ENCODE peak calls at places on chromosomes 2 and 18, in seven cellular contexts. One of them, this sample, is unnamed.

GRCh38 chr2:167425113-167425512 is 536.8 kb downstream of the XIRP2 start:
- DNase-seq in HCT116: no peak
- DNase-seq in SK-N-SH: no peak
- DNase-seq in HepG2: no peak
- DNase-seq in K562: no peak
- DNase-seq in GM12878: no peak
- DNase-seq in H1: no peak
- DNase-seq in this sample: no peak

GRCh38 chr2:96702098-96702785 is 37.6 kb downstream of the LMAN2L start:
- DNase-seq in HCT116: no peak
- DNase-seq in SK-N-SH: no peak
- DNase-seq in HepG2: no peak
- DNase-seq in K562: no peak
- DNase-seq in GM12878: no peak
- DNase-seq in H1: no peak
- DNase-seq in this sample: no peak

GRCh38 chr2:181231886-181232644 is 225.1 kb upstream of the ITGA4 start:
- DNase-seq in HCT116: no peak
- DNase-seq in SK-N-SH: no peak
- DNase-seq in HepG2: no peak
- DNase-seq in K562: no peak
- DNase-seq in GM12878: no peak
- DNase-seq in H1: no peak
- DNase-seq in this sample: no peak

GRCh38 chr18:59874166-59874565 is 25.6 kb upstream of the PMAIP1 start:
- DNase-seq in HCT116: peak
- DNase-seq in SK-N-SH: no peak
- DNase-seq in HepG2: peak
- DNase-seq in K562: no peak
- DNase-seq in GM12878: no peak
- DNase-seq in H1: no peak
- DNase-seq in this sample: no peak

GRCh38 chr2:228917195-228917594 is 353.9 kb downstream of the PID1 start:
- DNase-seq in HCT116: no peak
- DNase-seq in SK-N-SH: no peak
- DNase-seq in HepG2: no peak
- DNase-seq in K562: no peak
- DNase-seq in GM12878: no peak
- DNase-seq in H1: no peak
- DNase-seq in this sample: no peak

GRCh38 chr2:185502351-185502750 is 236.3 kb upstream of the FSIP2 start:
- DNase-seq in HCT116: no peak
- DNase-seq in SK-N-SH: no peak
- DNase-seq in HepG2: no peak
- DNase-seq in K562: no peak
- DNase-seq in GM12878: no peak
- DNase-seq in H1: no peak
- DNase-seq in this sample: no peak

GRCh38 chr2:94986392-94986963 is 39.0 kb upstream of the MAL start:
- DNase-seq in HCT116: peak
- DNase-seq in SK-N-SH: peak
- DNase-seq in HepG2: peak
- DNase-seq in K562: peak
- DNase-seq in GM12878: peak
- DNase-seq in H1: peak
- DNase-seq in this sample: peak

GRCh38 chr2:108315408-108316193 is 26.9 kb downstream of the SULT1C2 start:
- DNase-seq in HCT116: no peak
- DNase-seq in SK-N-SH: no peak
- DNase-seq in HepG2: peak
- DNase-seq in K562: no peak
- DNase-seq in GM12878: no peak
- DNase-seq in H1: no peak
- DNase-seq in this sample: no peak

GRCh38 chr2:181105562-181105961 is 125.2 kb downstream of the UBE2E3 start:
- DNase-seq in HCT116: no peak
- DNase-seq in SK-N-SH: no peak
- DNase-seq in HepG2: no peak
- DNase-seq in K562: no peak
- DNase-seq in GM12878: no peak
- DNase-seq in H1: no peak
- DNase-seq in this sample: no peak

GRCh38 chr2:219569041-219569440 is 2.3 kb downstream of the OBSL1 start:
- DNase-seq in HCT116: no peak
- DNase-seq in SK-N-SH: no peak
- DNase-seq in HepG2: no peak
- DNase-seq in K562: no peak
- DNase-seq in GM12878: no peak
- DNase-seq in H1: no peak
- DNase-seq in this sample: no peak

GRCh38 chr2:196059491-196059960 is 9.1 kb downstream of the DNAH7 start:
- DNase-seq in HCT116: no peak
- DNase-seq in SK-N-SH: no peak
- DNase-seq in HepG2: no peak
- DNase-seq in K562: no peak
- DNase-seq in GM12878: no peak
- DNase-seq in H1: no peak
- DNase-seq in this sample: no peak

GRCh38 chr2:221972813-221973478 is 325.9 kb downstream of the PAX3 start:
- DNase-seq in HCT116: no peak
- DNase-seq in SK-N-SH: no peak
- DNase-seq in HepG2: no peak
- DNase-seq in K562: no peak
- DNase-seq in GM12878: no peak
- DNase-seq in H1: no peak
- DNase-seq in this sample: no peak

GRCh38 chr2:43495727-43496126 is 100.1 kb downstream of the THADA start:
- DNase-seq in HCT116: no peak
- DNase-seq in SK-N-SH: no peak
- DNase-seq in HepG2: no peak
- DNase-seq in K562: no peak
- DNase-seq in GM12878: no peak
- DNase-seq in H1: no peak
- DNase-seq in this sample: peak

GRCh38 chr2:231118122-231118942 is 6.5 kb downstream of the HTR2B start:
- DNase-seq in HCT116: no peak
- DNase-seq in SK-N-SH: no peak
- DNase-seq in HepG2: no peak
- DNase-seq in K562: no peak
- DNase-seq in GM12878: no peak
- DNase-seq in H1: no peak
- DNase-seq in this sample: no peak

GRCh38 chr2:113796592-113797180 is 40.2 kb upstream of the SLC35F5 start:
- DNase-seq in HCT116: no peak
- DNase-seq in SK-N-SH: no peak
- DNase-seq in HepG2: no peak
- DNase-seq in K562: no peak
- DNase-seq in GM12878: no peak
- DNase-seq in H1: no peak
- DNase-seq in this sample: no peak

GRCh38 chr2:240992572-240993291 is 5.7 kb upstream of the SNED1 start:
- DNase-seq in HCT116: no peak
- DNase-seq in SK-N-SH: no peak
- DNase-seq in HepG2: no peak
- DNase-seq in K562: no peak
- DNase-seq in GM12878: no peak
- DNase-seq in H1: peak
- DNase-seq in this sample: no peak

GRCh38 chr2:240995041-240995960 is 3.1 kb upstream of the SNED1 start:
- DNase-seq in HCT116: no peak
- DNase-seq in SK-N-SH: no peak
- DNase-seq in HepG2: no peak
- DNase-seq in K562: no peak
- DNase-seq in GM12878: no peak
- DNase-seq in H1: peak
- DNase-seq in this sample: no peak

GRCh38 chr2:240994161-240994896 is 4.1 kb upstream of the SNED1 start:
- DNase-seq in HCT116: no peak
- DNase-seq in SK-N-SH: no peak
- DNase-seq in HepG2: no peak
- DNase-seq in K562: no peak
- DNase-seq in GM12878: no peak
- DNase-seq in H1: peak
- DNase-seq in this sample: no peak

GRCh38 chr2:240991378-240992263 is 6.8 kb upstream of the SNED1 start:
- DNase-seq in HCT116: peak
- DNase-seq in SK-N-SH: no peak
- DNase-seq in HepG2: peak
- DNase-seq in K562: no peak
- DNase-seq in GM12878: no peak
- DNase-seq in H1: peak
- DNase-seq in this sample: no peak

DNA sequence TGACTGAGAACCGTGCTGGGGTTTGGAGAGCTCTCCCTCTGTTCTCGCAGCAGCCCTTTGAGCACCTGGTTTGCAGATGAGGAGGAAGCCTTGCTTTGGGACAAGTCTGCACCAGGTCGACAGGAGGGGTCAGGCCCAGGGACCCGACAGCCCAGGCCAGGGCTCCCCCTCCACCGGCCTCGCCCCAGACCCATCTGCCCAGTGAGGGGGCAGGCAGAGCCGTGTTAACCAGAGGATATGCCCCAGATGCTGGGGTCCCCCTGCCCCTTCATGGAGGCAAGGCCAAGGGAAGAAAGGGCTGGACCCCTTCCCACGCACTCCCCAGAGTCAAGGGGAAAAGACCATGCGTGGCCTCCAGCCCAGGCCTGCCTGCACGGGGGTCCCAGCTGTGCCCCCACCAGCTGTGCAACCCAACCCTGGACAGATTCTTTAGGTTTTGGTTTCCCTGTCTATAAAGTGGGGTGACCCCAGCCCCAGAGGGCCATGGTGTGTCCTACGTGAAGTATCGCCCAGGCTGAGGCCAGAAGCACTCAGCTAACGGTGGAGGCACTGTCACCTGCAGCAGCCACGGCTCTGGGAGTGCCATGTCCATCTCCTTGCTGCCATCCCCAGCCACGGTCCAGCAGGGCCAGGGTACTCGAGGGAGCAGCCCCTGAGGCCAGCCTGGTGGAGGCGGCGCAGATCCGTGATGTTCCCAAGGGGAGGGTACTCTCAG is 4.8 kb upstream of the SNED1 start:
- DNase-seq in HCT116: no peak
- DNase-seq in SK-N-SH: no peak
- DNase-seq in HepG2: no peak
- DNase-seq in K562: no peak
- DNase-seq in GM12878: no peak
- DNase-seq in H1: peak
- DNase-seq in this sample: no peak
- TF ChIP-seq JUND in HCT116: no peak
- TF ChIP-seq JUND in SK-N-SH: no peak
- TF ChIP-seq JUND in HepG2: no peak
- TF ChIP-seq JUND in K562: no peak
- TF ChIP-seq JUND in GM12878: no peak
- TF ChIP-seq JUND in H1: no peak
- TF ChIP-seq JUND in this sample: no peak

GRCh38 chr2:58283931-58284330 is 42.8 kb upstream of the FANCL start:
- DNase-seq in HCT116: no peak
- DNase-seq in SK-N-SH: no peak
- DNase-seq in HepG2: no peak
- DNase-seq in K562: no peak
- DNase-seq in GM12878: no peak
- DNase-seq in H1: no peak
- DNase-seq in this sample: no peak
- TF ChIP-seq JUND in HCT116: no peak
- TF ChIP-seq JUND in SK-N-SH: no peak
- TF ChIP-seq JUND in HepG2: no peak
- TF ChIP-seq JUND in K562: no peak
- TF ChIP-seq JUND in GM12878: no peak
- TF ChIP-seq JUND in H1: no peak
- TF ChIP-seq JUND in this sample: no peak

GRCh38 chr2:118146315-118147283 is 58.3 kb downstream of the INSIG2 start:
- DNase-seq in HCT116: no peak
- DNase-seq in SK-N-SH: no peak
- DNase-seq in HepG2: peak
- DNase-seq in K562: no peak
- DNase-seq in GM12878: no peak
- DNase-seq in H1: no peak
- DNase-seq in this sample: no peak

GRCh38 chr2:118145806-118146205 is 57.5 kb downstream of the INSIG2 start:
- DNase-seq in HCT116: no peak
- DNase-seq in SK-N-SH: no peak
- DNase-seq in HepG2: no peak
- DNase-seq in K562: no peak
- DNase-seq in GM12878: no peak
- DNase-seq in H1: no peak
- DNase-seq in this sample: no peak

GRCh38 chr2:118148133-118148532 is 59.9 kb downstream of the INSIG2 start:
- DNase-seq in HCT116: no peak
- DNase-seq in SK-N-SH: no peak
- DNase-seq in HepG2: no peak
- DNase-seq in K562: no peak
- DNase-seq in GM12878: no peak
- DNase-seq in H1: no peak
- DNase-seq in this sample: no peak

GRCh38 chr2:118148809-118149208 is 60.5 kb downstream of the INSIG2 start:
- DNase-seq in HCT116: no peak
- DNase-seq in SK-N-SH: no peak
- DNase-seq in HepG2: no peak
- DNase-seq in K562: no peak
- DNase-seq in GM12878: no peak
- DNase-seq in H1: no peak
- DNase-seq in this sample: no peak

DNA sequence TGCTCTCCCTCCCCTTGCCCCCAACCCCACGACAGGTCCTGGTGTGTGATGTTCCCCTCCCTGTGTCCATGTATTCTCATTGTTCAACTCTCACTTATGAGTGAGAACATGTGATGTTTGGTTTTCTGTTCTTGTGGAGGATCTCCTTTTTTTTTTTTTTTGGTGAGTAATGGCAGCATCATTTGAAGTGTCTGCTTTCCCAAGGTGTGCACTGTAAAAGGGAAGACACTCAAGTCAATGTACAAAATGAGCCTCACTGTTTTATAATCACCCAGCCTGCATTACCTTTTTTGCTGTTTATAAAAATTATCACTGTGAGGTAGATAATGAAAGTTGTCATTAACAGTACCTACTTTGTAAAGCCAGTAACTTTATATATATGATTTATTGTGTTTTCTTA is 56.9 kb downstream of the INSIG2 start:
- DNase-seq in HCT116: no peak
- DNase-seq in SK-N-SH: no peak
- DNase-seq in HepG2: no peak
- DNase-seq in K562: no peak
- DNase-seq in GM12878: no peak
- DNase-seq in H1: no peak
- DNase-seq in this sample: no peak
- TF ChIP-seq JUND in HCT116: no peak
- TF ChIP-seq JUND in SK-N-SH: no peak
- TF ChIP-seq JUND in HepG2: no peak
- TF ChIP-seq JUND in K562: no peak
- TF ChIP-seq JUND in GM12878: no peak
- TF ChIP-seq JUND in H1: no peak
- TF ChIP-seq JUND in this sample: no peak

DNA sequence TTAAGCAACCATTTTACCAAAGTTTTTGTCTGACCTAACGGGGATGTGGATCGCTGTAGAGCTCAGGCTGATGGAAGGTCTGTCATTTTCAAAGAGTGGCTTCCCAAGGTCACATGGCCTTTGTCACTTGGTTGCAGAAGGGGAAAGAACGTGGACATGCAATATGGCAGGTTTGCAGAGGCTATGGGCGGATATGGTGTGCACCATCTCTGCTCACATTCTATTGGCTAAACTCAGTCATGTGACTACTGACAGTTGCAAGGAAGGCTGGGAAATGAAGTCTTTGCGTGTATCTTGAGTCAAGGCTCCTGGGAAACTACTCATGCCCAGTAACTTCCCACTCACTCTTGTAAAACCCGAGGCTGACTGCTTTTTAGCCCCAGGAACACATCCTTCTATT is 96.8 kb downstream of the ST6GAL2 start:
- DNase-seq in HCT116: no peak
- DNase-seq in SK-N-SH: no peak
- DNase-seq in HepG2: no peak
- DNase-seq in K562: peak
- DNase-seq in GM12878: no peak
- DNase-seq in H1: no peak
- DNase-seq in this sample: no peak
- TF ChIP-seq JUND in HCT116: no peak
- TF ChIP-seq JUND in SK-N-SH: no peak
- TF ChIP-seq JUND in HepG2: no peak
- TF ChIP-seq JUND in K562: no peak
- TF ChIP-seq JUND in GM12878: no peak
- TF ChIP-seq JUND in H1: no peak
- TF ChIP-seq JUND in this sample: no peak

This sample was measured in T47D.